ENCODE peak calls at places on chromosomes 6 and 20, in ten cellular contexts. One of them, this sample, is unnamed. For H3K4me1, the result is how much of the 10 kb centered on the place peaks cover.

GRCh38 chr20:64207641-64208590 is 43.7 kb downstream of the MYT1 start:
- DNase-seq in HepG2: no peak
- DNase-seq in HCT116: no peak
- DNase-seq in body of pancreas: no peak
- DNase-seq in right lobe of liver: no peak
- DNase-seq in tibial nerve: no peak
- DNase-seq in adrenal gland: no peak
- DNase-seq in stomach: no peak
- DNase-seq in breast epithelium: no peak
- DNase-seq in A549: no peak
- DNase-seq in this sample: no peak

GRCh38 chr6:163335671-163336545 is 78.6 kb upstream of the QKI start:
- DNase-seq in breast epithelium: no peak
- DNase-seq in body of pancreas: peak
- DNase-seq in tibial nerve: no peak
- DNase-seq in right lobe of liver: peak
- DNase-seq in A549: no peak
- DNase-seq in adrenal gland: peak
- DNase-seq in HepG2: no peak
- DNase-seq in HCT116: no peak
- DNase-seq in stomach: no peak
- DNase-seq in this sample: peak

GRCh38 chr6:84150680-84151079 is 76.8 kb downstream of the CEP162 start:
- DNase-seq in breast epithelium: no peak
- DNase-seq in right lobe of liver: no peak
- DNase-seq in HCT116: no peak
- DNase-seq in HepG2: no peak
- DNase-seq in A549: no peak
- DNase-seq in adrenal gland: no peak
- DNase-seq in tibial nerve: no peak
- DNase-seq in body of pancreas: no peak
- DNase-seq in stomach: no peak
- DNase-seq in this sample: no peak

GRCh38 chr6:89260310-89260709 is 43.2 kb upstream of the GABRR1 start:
- DNase-seq in HCT116: no peak
- DNase-seq in A549: no peak
- DNase-seq in tibial nerve: no peak
- DNase-seq in breast epithelium: no peak
- DNase-seq in right lobe of liver: no peak
- DNase-seq in stomach: no peak
- DNase-seq in adrenal gland: no peak
- DNase-seq in HepG2: no peak
- DNase-seq in body of pancreas: no peak
- DNase-seq in this sample: no peak

GRCh38 chr20:48156521-48156920 is 371.2 kb upstream of the SULF2 start:
- DNase-seq in A549: no peak
- DNase-seq in right lobe of liver: no peak
- DNase-seq in HCT116: no peak
- DNase-seq in tibial nerve: no peak
- DNase-seq in adrenal gland: no peak
- DNase-seq in body of pancreas: no peak
- DNase-seq in breast epithelium: no peak
- DNase-seq in stomach: no peak
- DNase-seq in HepG2: no peak
- DNase-seq in this sample: no peak

GRCh38 chr20:10728873-10729670 is 55.3 kb upstream of the JAG1 start:
- DNase-seq in right lobe of liver: no peak
- DNase-seq in breast epithelium: no peak
- DNase-seq in HepG2: no peak
- DNase-seq in stomach: no peak
- DNase-seq in body of pancreas: no peak
- DNase-seq in HCT116: no peak
- DNase-seq in A549: no peak
- DNase-seq in tibial nerve: no peak
- DNase-seq in adrenal gland: no peak
- DNase-seq in this sample: no peak

GRCh38 chr6:15752820-15753219 is 90.0 kb upstream of the DTNBP1 start:
- DNase-seq in breast epithelium: no peak
- DNase-seq in HepG2: peak
- DNase-seq in A549: peak
- DNase-seq in stomach: no peak
- DNase-seq in body of pancreas: no peak
- DNase-seq in right lobe of liver: no peak
- DNase-seq in adrenal gland: peak
- DNase-seq in tibial nerve: no peak
- DNase-seq in HCT116: no peak
- DNase-seq in this sample: no peak

GRCh38 chr6:153024401-153025017 is 22.0 kb upstream of the MTRF1L start:
- DNase-seq in right lobe of liver: no peak
- DNase-seq in adrenal gland: no peak
- DNase-seq in HCT116: peak
- DNase-seq in stomach: peak
- DNase-seq in A549: peak
- DNase-seq in breast epithelium: no peak
- DNase-seq in body of pancreas: peak
- DNase-seq in tibial nerve: peak
- DNase-seq in HepG2: peak
- DNase-seq in this sample: peak

DNA sequence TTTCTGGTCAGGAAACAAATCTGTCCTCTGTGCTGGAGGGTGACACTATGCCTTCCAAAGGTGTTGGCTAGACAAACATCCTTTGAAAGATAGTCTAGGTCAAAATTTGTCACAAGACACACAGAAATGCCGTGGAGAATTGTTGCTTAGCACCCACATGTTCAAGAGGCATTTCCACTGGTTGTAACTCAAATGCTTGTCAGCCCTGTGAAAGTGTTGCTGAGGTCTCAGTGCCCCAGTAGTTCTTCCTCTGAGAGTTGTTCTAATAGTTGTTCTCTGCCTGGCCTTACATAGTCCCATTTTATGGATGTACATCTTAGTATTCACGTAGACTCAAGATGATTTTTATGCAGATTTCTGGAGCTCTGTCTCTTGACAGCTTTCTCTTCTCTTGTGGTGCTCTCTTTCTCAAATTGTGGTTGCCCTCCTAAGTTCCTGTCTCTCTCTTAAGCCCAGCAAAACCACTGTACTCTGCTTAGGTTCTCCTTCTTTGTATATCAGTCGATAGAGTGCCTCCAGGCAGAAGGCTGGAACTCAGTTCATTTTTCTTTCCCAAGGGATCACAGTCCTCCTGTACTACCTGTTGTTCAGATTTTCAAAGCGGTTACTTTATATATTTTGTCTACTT is 39.5 kb upstream of the REV3L start:
- DNase-seq in body of pancreas: no peak
- DNase-seq in adrenal gland: no peak
- DNase-seq in A549: no peak
- DNase-seq in tibial nerve: no peak
- DNase-seq in breast epithelium: no peak
- DNase-seq in HCT116: no peak
- DNase-seq in right lobe of liver: no peak
- DNase-seq in stomach: no peak
- DNase-seq in HepG2: no peak
- DNase-seq in this sample: no peak
- H3K27ac ChIP-seq in body of pancreas: no peak
- H3K27ac ChIP-seq in adrenal gland: no peak
- H3K27ac ChIP-seq in A549: no peak
- H3K27ac ChIP-seq in tibial nerve: no peak
- H3K27ac ChIP-seq in breast epithelium: no peak
- H3K27ac ChIP-seq in HCT116: no peak
- H3K27ac ChIP-seq in right lobe of liver: no peak
- H3K27ac ChIP-seq in stomach: no peak
- H3K27ac ChIP-seq in HepG2: no peak
- H3K27ac ChIP-seq in this sample: no peak

GRCh38 chr20:57809149-57809548 is 99.3 kb upstream of the PMEPA1 start:
- DNase-seq in body of pancreas: no peak
- DNase-seq in breast epithelium: no peak
- DNase-seq in HepG2: no peak
- DNase-seq in right lobe of liver: no peak
- DNase-seq in HCT116: no peak
- DNase-seq in tibial nerve: no peak
- DNase-seq in stomach: no peak
- DNase-seq in A549: no peak
- DNase-seq in adrenal gland: no peak
- DNase-seq in this sample: no peak

GRCh38 chr20:57806975-57807374 is 97.2 kb upstream of the PMEPA1 start:
- DNase-seq in right lobe of liver: no peak
- DNase-seq in stomach: no peak
- DNase-seq in A549: no peak
- DNase-seq in HepG2: no peak
- DNase-seq in HCT116: no peak
- DNase-seq in breast epithelium: no peak
- DNase-seq in body of pancreas: no peak
- DNase-seq in adrenal gland: no peak
- DNase-seq in tibial nerve: no peak
- DNase-seq in this sample: no peak

GRCh38 chr20:57807418-57808265 is 97.8 kb upstream of the PMEPA1 start:
- DNase-seq in body of pancreas: no peak
- DNase-seq in HepG2: no peak
- DNase-seq in adrenal gland: no peak
- DNase-seq in right lobe of liver: no peak
- DNase-seq in HCT116: no peak
- DNase-seq in breast epithelium: no peak
- DNase-seq in tibial nerve: no peak
- DNase-seq in stomach: no peak
- DNase-seq in A549: no peak
- DNase-seq in this sample: no peak

GRCh38 chr20:57809661-57810172 is 99.9 kb upstream of the PMEPA1 start:
- DNase-seq in A549: peak
- DNase-seq in breast epithelium: peak
- DNase-seq in body of pancreas: no peak
- DNase-seq in right lobe of liver: no peak
- DNase-seq in tibial nerve: no peak
- DNase-seq in stomach: no peak
- DNase-seq in HCT116: no peak
- DNase-seq in HepG2: no peak
- DNase-seq in adrenal gland: no peak
- DNase-seq in this sample: no peak

GRCh38 chr20:57808266-57808866 is 98.6 kb upstream of the PMEPA1 start:
- DNase-seq in A549: no peak
- DNase-seq in breast epithelium: no peak
- DNase-seq in body of pancreas: no peak
- DNase-seq in stomach: no peak
- DNase-seq in adrenal gland: no peak
- DNase-seq in tibial nerve: no peak
- DNase-seq in HepG2: no peak
- DNase-seq in right lobe of liver: no peak
- DNase-seq in HCT116: no peak
- DNase-seq in this sample: no peak
- H3K4me1 ChIP-seq in A549: under half
- H3K4me1 ChIP-seq in breast epithelium: under half
- H3K4me1 ChIP-seq in body of pancreas: under half
- H3K4me1 ChIP-seq in stomach: under half
- H3K4me1 ChIP-seq in adrenal gland: under half
- H3K4me1 ChIP-seq in tibial nerve: under half
- H3K4me1 ChIP-seq in HepG2: under half
- H3K4me1 ChIP-seq in right lobe of liver: under half
- H3K4me1 ChIP-seq in HCT116: under half
- H3K4me1 ChIP-seq in this sample: under half

DNA sequence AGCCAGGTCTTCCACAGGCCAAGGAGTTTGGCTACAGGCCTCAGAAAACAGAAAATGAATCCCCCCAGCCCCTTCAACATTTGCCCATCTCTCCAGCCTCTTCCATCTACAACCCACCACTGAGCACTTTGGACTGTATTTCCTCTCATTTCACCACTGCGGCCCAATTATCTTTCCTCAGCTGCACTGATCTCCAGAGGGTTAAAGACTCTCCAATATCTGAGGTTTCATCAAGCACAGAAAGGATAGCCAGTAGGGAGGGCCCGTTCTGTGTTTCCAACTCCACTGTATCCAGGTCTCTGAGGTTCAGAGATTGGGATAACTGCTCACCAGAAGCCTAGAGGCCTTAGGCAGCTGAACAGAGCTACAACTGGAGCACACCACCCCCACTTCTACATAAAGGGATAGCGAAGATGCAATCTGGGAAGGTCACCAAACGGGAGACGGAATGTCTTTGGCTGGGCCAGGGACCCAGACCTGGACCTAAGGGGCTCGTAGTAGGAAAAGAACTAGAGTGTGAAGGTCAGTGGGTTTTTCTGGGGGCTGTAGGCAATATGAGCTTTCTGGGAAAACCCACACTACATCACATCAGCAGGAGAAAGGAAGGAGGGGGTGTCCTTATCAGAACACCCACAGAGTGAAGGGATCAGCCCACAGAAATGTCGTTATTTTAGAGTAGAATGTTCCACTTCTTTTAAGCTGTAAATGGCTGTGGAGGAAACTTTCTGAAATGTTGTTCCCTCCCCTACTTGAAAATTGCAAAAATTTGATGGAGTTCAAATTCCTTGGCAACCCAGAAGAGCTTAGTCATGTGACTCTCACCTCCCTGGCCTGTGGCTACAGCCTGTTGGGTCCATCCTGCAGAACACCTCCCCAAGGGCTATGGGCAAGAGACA is 7.3 kb downstream of the KCNK5 start:
- DNase-seq in HCT116: no peak
- DNase-seq in right lobe of liver: no peak
- DNase-seq in tibial nerve: no peak
- DNase-seq in breast epithelium: no peak
- DNase-seq in A549: no peak
- DNase-seq in HepG2: no peak
- DNase-seq in body of pancreas: no peak
- DNase-seq in adrenal gland: no peak
- DNase-seq in stomach: no peak
- DNase-seq in this sample: no peak
- TF ChIP-seq POLR2A in HCT116: no peak
- TF ChIP-seq POLR2A in right lobe of liver: no peak
- TF ChIP-seq POLR2A in tibial nerve: no peak
- TF ChIP-seq POLR2A in breast epithelium: no peak
- TF ChIP-seq POLR2A in A549: no peak
- TF ChIP-seq POLR2A in HepG2: no peak
- TF ChIP-seq POLR2A in body of pancreas: no peak
- TF ChIP-seq POLR2A in adrenal gland: no peak
- TF ChIP-seq POLR2A in stomach: no peak
- TF ChIP-seq POLR2A in this sample: no peak

GRCh38 chr6:14313220-14313619 is 195.6 kb downstream of the CD83 start:
- DNase-seq in breast epithelium: no peak
- DNase-seq in HepG2: no peak
- DNase-seq in A549: no peak
- DNase-seq in tibial nerve: no peak
- DNase-seq in HCT116: no peak
- DNase-seq in adrenal gland: no peak
- DNase-seq in stomach: no peak
- DNase-seq in body of pancreas: no peak
- DNase-seq in right lobe of liver: no peak
- DNase-seq in this sample: no peak

GRCh38 chr6:14320342-14320741 is 202.8 kb downstream of the CD83 start:
- DNase-seq in HepG2: no peak
- DNase-seq in body of pancreas: no peak
- DNase-seq in A549: no peak
- DNase-seq in HCT116: no peak
- DNase-seq in breast epithelium: no peak
- DNase-seq in right lobe of liver: no peak
- DNase-seq in tibial nerve: no peak
- DNase-seq in stomach: no peak
- DNase-seq in adrenal gland: no peak
- DNase-seq in this sample: no peak

GRCh38 chr6:14315353-14315752 is 197.8 kb downstream of the CD83 start:
- DNase-seq in tibial nerve: no peak
- DNase-seq in breast epithelium: no peak
- DNase-seq in A549: no peak
- DNase-seq in body of pancreas: no peak
- DNase-seq in HCT116: no peak
- DNase-seq in HepG2: no peak
- DNase-seq in right lobe of liver: no peak
- DNase-seq in adrenal gland: no peak
- DNase-seq in stomach: no peak
- DNase-seq in this sample: no peak

GRCh38 chr6:14316911-14317535 is 199.5 kb downstream of the CD83 start:
- DNase-seq in stomach: peak
- DNase-seq in breast epithelium: no peak
- DNase-seq in right lobe of liver: peak
- DNase-seq in tibial nerve: no peak
- DNase-seq in HepG2: no peak
- DNase-seq in adrenal gland: no peak
- DNase-seq in A549: no peak
- DNase-seq in body of pancreas: no peak
- DNase-seq in HCT116: no peak
- DNase-seq in this sample: peak

GRCh38 chr6:14317616-14318015 is 200.0 kb downstream of the CD83 start:
- DNase-seq in adrenal gland: no peak
- DNase-seq in tibial nerve: no peak
- DNase-seq in HepG2: no peak
- DNase-seq in A549: no peak
- DNase-seq in breast epithelium: no peak
- DNase-seq in stomach: no peak
- DNase-seq in HCT116: no peak
- DNase-seq in right lobe of liver: no peak
- DNase-seq in body of pancreas: no peak
- DNase-seq in this sample: no peak
- H3K27ac ChIP-seq in adrenal gland: no peak
- H3K27ac ChIP-seq in tibial nerve: no peak
- H3K27ac ChIP-seq in HepG2: no peak
- H3K27ac ChIP-seq in A549: no peak
- H3K27ac ChIP-seq in breast epithelium: no peak
- H3K27ac ChIP-seq in stomach: no peak
- H3K27ac ChIP-seq in HCT116: no peak
- H3K27ac ChIP-seq in right lobe of liver: no peak
- H3K27ac ChIP-seq in body of pancreas: no peak
- H3K27ac ChIP-seq in this sample: no peak